ENCODE peak calls at places on chromosomes 6 and 20, in nine cellular contexts. S, K, A, N, H, C, U, Y and T are unnamed samples.

GRCh38 chr6:87945966-87946365 is 101.7 kb upstream of the SPACA1 start:
- DNase-seq in H (no peak), S (peak), Y (no peak), K (peak), A (no peak), N (no peak), C (no peak), U (no peak), T (no peak)

GRCh38 chr6:1286972-1287600 is 24.8 kb upstream of the FOXQ1 start:
- DNase-seq in U (no peak), A (no peak), N (peak), C (no peak), H (peak), S (peak), K (no peak), Y (peak), T (peak)

GRCh38 chr20:19758888-19759331 is 852 bp downstream of the RIN2 start:
- DNase-seq in C (no peak), Y (peak), K (peak), N (no peak), H (peak), A (no peak), U (no peak), S (peak), T (peak)

GRCh38 chr6:106110167-106110826 is 24.2 kb downstream of the PRDM1 start:
- DNase-seq in S (no peak), Y (no peak), K (no peak), U (no peak), N (no peak), A (no peak), C (no peak), H (no peak), T (peak)

GRCh38 chr6:42088101-42088591 is 37.8 kb downstream of the TAF8 start:
- DNase-seq in C (no peak), S (peak), K (no peak), H (peak), U (no peak), N (no peak), A (no peak), Y (peak), T (peak)

GRCh38 chr6:113031591-113031990 is 684.5 kb downstream of the RFPL4B start:
- DNase-seq in H (no peak), Y (no peak), A (no peak), U (no peak), K (no peak), N (no peak), S (peak), C (no peak), T (no peak)

GRCh38 chr6:37111156-37111461 is 58.8 kb upstream of the PIM1 start:
- DNase-seq in U (no peak), C (no peak), K (no peak), H (no peak), S (no peak), N (no peak), Y (no peak), A (no peak), T (no peak)

GRCh38 chr6:107636486-107636885 is 146.6 kb downstream of the SOBP start:
- DNase-seq in U (no peak), Y (no peak), H (no peak), A (no peak), N (no peak), S (no peak), C (no peak), K (no peak), T (no peak)

GRCh38 chr6:63764318-63764916 is 128.8 kb downstream of the PHF3 start:
- DNase-seq in A (peak), H (peak), U (no peak), S (peak), K (no peak), C (peak), Y (peak), N (no peak), T (peak)

GRCh38 chr6:50249493-50249892 is 199.8 kb upstream of the DEFB112 start:
- DNase-seq in Y (peak), H (peak), A (no peak), S (peak), C (no peak), N (peak), U (no peak), K (no peak), T (no peak)

GRCh38 chr6:140579918-140580317 is 1205.5 kb upstream of the CITED2 start:
- DNase-seq in C (no peak), N (no peak), S (no peak), H (no peak), A (no peak), Y (no peak), K (no peak), U (no peak), T (no peak)

DNA sequence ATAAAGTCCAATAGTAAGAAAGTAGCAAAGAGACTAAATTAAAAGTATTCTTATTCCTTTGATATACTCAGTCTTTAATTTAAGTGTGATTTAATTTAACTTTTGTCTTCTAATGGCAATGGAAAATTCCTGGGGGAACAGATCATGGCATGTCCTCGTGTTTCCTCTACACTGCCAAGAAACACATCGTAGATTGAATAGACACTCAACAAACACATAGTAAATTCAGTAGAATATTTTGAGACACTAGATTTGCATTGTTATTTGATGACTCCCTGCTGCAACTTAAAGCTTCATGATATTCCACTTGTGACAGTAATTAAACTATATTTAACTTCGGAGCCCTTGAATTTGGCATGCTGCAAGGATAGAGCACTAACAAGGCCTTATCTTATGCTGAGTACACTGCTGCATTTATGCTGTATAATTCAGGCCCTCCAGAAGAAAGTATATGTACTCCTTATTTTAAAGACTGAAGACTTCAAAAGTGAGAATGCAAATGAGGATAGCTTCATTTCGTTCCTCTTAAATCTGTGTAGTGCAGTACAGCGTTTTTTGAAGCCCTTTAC is 84.3 kb downstream of the GRM1 start:
- DNase-seq in A (no peak), U (no peak), H (no peak), K (no peak), N (no peak), Y (no peak), C (no peak), S (no peak), T (no peak)
- H3K4me3 ChIP-seq in A (no peak), U (no peak), H (no peak), K (no peak), N (no peak), Y (no peak), C (no peak), S (no peak), T (no peak)

GRCh38 chr6:17165383-17165782 is 63.5 kb downstream of the STMND1 start:
- DNase-seq in K (no peak), C (no peak), Y (peak), U (no peak), A (no peak), S (peak), N (peak), H (no peak), T (peak)

GRCh38 chr6:17173071-17173470 is 71.2 kb downstream of the STMND1 start:
- DNase-seq in Y (no peak), S (peak), K (no peak), U (no peak), H (no peak), N (no peak), A (no peak), C (no peak), T (no peak)

GRCh38 chr6:17169291-17169690 is 67.4 kb downstream of the STMND1 start:
- DNase-seq in H (no peak), S (peak), K (no peak), C (no peak), U (no peak), A (no peak), N (peak), Y (peak), T (peak)

GRCh38 chr6:17169701-17170100 is 67.9 kb downstream of the STMND1 start:
- DNase-seq in Y (no peak), U (no peak), S (no peak), N (no peak), K (no peak), H (no peak), C (no peak), A (no peak), T (no peak)

GRCh38 chr6:17167327-17167979 is 65.6 kb downstream of the STMND1 start:
- DNase-seq in Y (peak), N (peak), S (peak), K (no peak), A (peak), H (peak), C (peak), U (no peak), T (peak)
- TF ChIP-seq CTCF in Y (peak), N (peak), S (no peak), K (no peak), A (peak), H (peak), C (peak), U (peak), T (peak)

GRCh38 chr20:22371843-22372242 is 212.5 kb downstream of the FOXA2 start:
- DNase-seq in H (peak), C (peak), N (no peak), U (no peak), Y (no peak), A (no peak), K (no peak), S (no peak), T (no peak)
- H3K4me3 ChIP-seq in H (no peak), C (no peak), N (no peak), U (no peak), Y (no peak), A (no peak), K (no peak), S (no peak), T (no peak)

GRCh38 chr20:62364911-62365736 is 2.0 kb downstream of the LAMA5 start:
- DNase-seq in Y (no peak), U (peak), N (no peak), A (no peak), K (no peak), S (no peak), H (no peak), C (no peak), T (peak)

GRCh38 chr20:62362590-62362940 is 4.5 kb downstream of the LAMA5 start:
- DNase-seq in K (no peak), Y (no peak), H (no peak), A (no peak), U (no peak), N (no peak), S (no peak), C (no peak), T (no peak)

GRCh38 chr20:62361799-62362589 is 5.1 kb downstream of the LAMA5 start:
- DNase-seq in N (no peak), H (no peak), U (no peak), S (no peak), Y (no peak), A (no peak), K (no peak), C (no peak), T (no peak)

GRCh38 chr20:62363920-62364851 is 2.9 kb downstream of the LAMA5 start:
- DNase-seq in N (peak), U (no peak), A (no peak), K (no peak), Y (peak), C (no peak), H (no peak), S (peak), T (peak)

GRCh38 chr20:62362991-62363919 is 3.9 kb downstream of the LAMA5 start:
- DNase-seq in S (no peak), C (no peak), K (no peak), A (no peak), U (no peak), H (no peak), N (no peak), Y (no peak), T (no peak)
- TF ChIP-seq CTCF in S (no peak), C (no peak), K (no peak), A (peak), U (no peak), H (peak), N (peak), Y (no peak), T (no peak)

DNA sequence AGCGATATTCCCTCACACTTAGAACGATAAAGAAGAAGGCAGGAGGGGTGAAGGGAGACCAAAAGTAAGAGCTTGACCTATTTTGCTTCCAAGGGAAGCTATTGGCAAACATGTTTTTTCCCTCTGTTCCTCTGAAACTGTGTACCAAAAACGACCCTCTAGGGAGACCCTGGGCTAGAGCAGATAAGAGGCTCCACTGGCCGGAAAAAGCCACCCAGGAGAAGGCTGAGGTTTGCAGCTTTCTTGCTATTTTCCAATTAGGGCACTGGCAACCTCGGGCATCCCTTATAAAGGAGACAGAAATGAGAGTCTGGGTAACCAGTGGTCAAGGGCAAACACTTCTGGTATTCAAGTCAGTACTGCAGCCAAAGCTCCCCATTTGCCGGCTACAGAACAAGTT is 168.0 kb downstream of the KIF16B start:
- DNase-seq in A (no peak), N (no peak), U (no peak), H (no peak), Y (no peak), K (no peak), S (no peak), C (no peak), T (no peak)
- H3K4me3 ChIP-seq in A (no peak), N (no peak), U (no peak), H (no peak), Y (no peak), K (no peak), S (no peak), C (no peak), T (no peak)